ENCODE peak calls at places on chromosomes 5 and 9, in six cellular contexts. E, C, U, S, K and H are unnamed samples.

GRCh38 chr5:134145779-134146581 is 30.8 kb downstream of the SKP1 start:
- DNase-seq in E (peak; percentile 90), C (peak; percentile 73), U (peak; percentile 69), S (peak; percentile 68), K (peak; percentile 84), H (peak; percentile 90)

GRCh38 chr5:25540628-25541027 is 895.9 kb upstream of the CDH10 start:
- DNase-seq in E (no peak), C (no peak), U (no peak), S (no peak), K (no peak), H (no peak)

GRCh38 chr9:136138566-136138965 is 19.9 kb upstream of the TMEM250 start:
- DNase-seq in E (no peak), C (no peak), U (peak; percentile 21), S (no peak), K (peak; percentile 45), H (no peak)

GRCh38 chr5:52784741-52785140 is 3.0 kb upstream of the ITGA1 start:
- DNase-seq in E (no peak), C (no peak), U (no peak), S (no peak), K (no peak), H (peak; percentile 74)

GRCh38 chr9:88310310-88310980 is 77.8 kb upstream of the SPIN1 start:
- DNase-seq in E (no peak), C (no peak), U (no peak), S (no peak), K (no peak), H (no peak)

GRCh38 chr5:65102501-65102825 is 333.7 kb downstream of the CWC27 start:
- DNase-seq in E (no peak), C (no peak), U (peak; percentile 62), S (no peak), K (no peak), H (no peak)

GRCh38 chr5:141779642-141780041 is 97.6 kb upstream of the ARAP3 start:
- DNase-seq in E (peak; percentile 61), C (peak; percentile 37), U (no peak), S (no peak), K (no peak), H (no peak)

GRCh38 chr5:11415751-11416150 is 488.5 kb downstream of the CTNND2 start:
- DNase-seq in E (no peak), C (no peak), U (no peak), S (no peak), K (no peak), H (no peak)

GRCh38 chr5:159021360-159022177 is 78.1 kb downstream of the EBF1 start:
- DNase-seq in E (no peak), C (no peak), U (no peak), S (no peak), K (no peak), H (no peak)

GRCh38 chr9:100573655-100574260 is 4.1 kb upstream of the CAVIN4 start:
- DNase-seq in E (no peak), C (no peak), U (no peak), S (no peak), K (no peak), H (no peak)

GRCh38 chr5:150562832-150563231 is 54.9 kb downstream of the NDST1 start:
- DNase-seq in E (no peak), C (no peak), U (peak; percentile 65), S (no peak), K (peak; percentile 70), H (no peak)

GRCh38 chr5:17379188-17379951 is 118.7 kb upstream of the TAF11L2 start:
- DNase-seq in E (no peak), C (no peak), U (no peak), S (no peak), K (no peak), H (peak; percentile 43)

GRCh38 chr5:34684281-34684979 is 28.3 kb downstream of the RAI14 start:
- DNase-seq in E (no peak), C (no peak), U (peak; percentile 79), S (no peak), K (no peak), H (peak; percentile 36)

GRCh38 chr9:96087669-96088299 is 212.3 kb downstream of the ERCC6L2 start:
- DNase-seq in E (no peak), C (no peak), U (no peak), S (no peak), K (no peak), H (no peak)

GRCh38 chr9:127927457-127928231 is 2.9 kb downstream of the PIP5KL1 start:
- DNase-seq in E (no peak), C (no peak), U (no peak), S (no peak), K (peak; percentile 90), H (no peak)

GRCh38 chr9:137647096-137647709 is 28.4 kb downstream of the EHMT1 start:
- DNase-seq in E (no peak), C (no peak), U (no peak), S (no peak), K (no peak), H (no peak)

GRCh38 chr9:134968011-134968822 is 50.5 kb upstream of the FCN1 start:
- DNase-seq in E (peak; percentile 34), C (no peak), U (no peak), S (no peak), K (no peak), H (no peak)

GRCh38 chr5:138230261-138230660 is 17.1 kb upstream of the CDC23 start:
- DNase-seq in E (no peak), C (peak; percentile 56), U (no peak), S (no peak), K (no peak), H (no peak)

GRCh38 chr5:17604951-17605350 is 968 bp downstream of the TAF11L11 start:
- DNase-seq in E (no peak), C (no peak), U (no peak), S (no peak), K (no peak), H (no peak)

GRCh38 chr5:157197088-157197487 is 16.4 kb downstream of the ITK start:
- DNase-seq in E (no peak), C (no peak), U (no peak), S (no peak), K (no peak), H (no peak)

GRCh38 chr5:65480306-65480865 is 1.3 kb downstream of the ADAMTS6 start:
- DNase-seq in E (peak; percentile 83), C (peak; percentile 75), U (peak; percentile 91), S (peak; percentile 57), K (peak; percentile 81), H (peak; percentile 61)

GRCh38 chr9:86909388-86909787 is 37.9 kb downstream of the GAS1 start:
- DNase-seq in E (no peak), C (no peak), U (no peak), S (no peak), K (no peak), H (no peak)

GRCh38 chr5:67061511-67061910 is 135.1 kb downstream of the CD180 start:
- DNase-seq in E (no peak), C (no peak), U (no peak), S (no peak), K (no peak), H (no peak)

GRCh38 chr9:33445941-33446506 is 1.4 kb downstream of the AQP3 start:
- DNase-seq in E (no peak), C (no peak), U (no peak), S (no peak), K (no peak), H (no peak)
- H3K27ac ChIP-seq in E (no peak overlapping the region), C (no peak overlapping the region), U (no peak overlapping the region), S (no peak overlapping the region), K (peak overlapping the region; percentile 61), H (no peak overlapping the region)

DNA sequence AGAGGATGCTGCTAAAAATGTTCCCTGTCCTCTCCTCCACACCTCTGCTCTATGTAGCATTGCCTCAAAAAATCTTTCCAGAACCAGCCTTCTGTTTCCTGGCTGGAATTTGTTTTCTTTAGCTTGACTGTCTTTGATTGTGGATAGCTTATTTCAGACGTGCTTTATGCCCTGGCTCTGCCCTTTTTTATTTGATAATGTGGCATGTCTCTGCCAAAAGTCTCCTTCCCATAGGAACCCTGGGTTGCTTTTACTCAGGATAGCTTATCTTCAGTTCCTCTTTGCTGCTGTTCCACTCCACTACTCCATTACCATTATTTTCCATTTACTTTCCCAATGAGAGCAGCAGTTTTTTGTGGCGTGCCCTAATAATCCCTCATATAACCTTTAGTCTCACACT is 885 bp upstream of the TMEM252 start:
- DNase-seq in E (no peak), C (no peak), U (no peak), S (no peak), K (no peak), H (no peak)
- H3K27ac ChIP-seq in E (no peak overlapping the region), C (peak overlapping the region; percentile 18), U (no peak overlapping the region), S (no peak overlapping the region), K (peak overlapping the region; percentile 46), H (no peak overlapping the region)

GRCh38 chr5:33441241-33441844 is 578 bp downstream of the TARS1 start:
- DNase-seq in E (no peak), C (no peak), U (no peak), S (peak; percentile 69), K (peak; percentile 42), H (no peak)

GRCh38 chr5:33440482-33441240 is at the start of gene TARS1:
- DNase-seq in E (peak; percentile 98), C (peak; percentile 95), U (peak; percentile 100), S (peak; percentile 98), K (peak; percentile 99), H (peak; percentile 96)

GRCh38 chr5:33444542-33444941 is 3.8 kb downstream of the TARS1 start:
- DNase-seq in E (no peak), C (no peak), U (no peak), S (no peak), K (no peak), H (no peak)

GRCh38 chr5:33438996-33439395 is 1.8 kb upstream of the TARS1 start:
- DNase-seq in E (no peak), C (no peak), U (no peak), S (no peak), K (no peak), H (no peak)

DNA sequence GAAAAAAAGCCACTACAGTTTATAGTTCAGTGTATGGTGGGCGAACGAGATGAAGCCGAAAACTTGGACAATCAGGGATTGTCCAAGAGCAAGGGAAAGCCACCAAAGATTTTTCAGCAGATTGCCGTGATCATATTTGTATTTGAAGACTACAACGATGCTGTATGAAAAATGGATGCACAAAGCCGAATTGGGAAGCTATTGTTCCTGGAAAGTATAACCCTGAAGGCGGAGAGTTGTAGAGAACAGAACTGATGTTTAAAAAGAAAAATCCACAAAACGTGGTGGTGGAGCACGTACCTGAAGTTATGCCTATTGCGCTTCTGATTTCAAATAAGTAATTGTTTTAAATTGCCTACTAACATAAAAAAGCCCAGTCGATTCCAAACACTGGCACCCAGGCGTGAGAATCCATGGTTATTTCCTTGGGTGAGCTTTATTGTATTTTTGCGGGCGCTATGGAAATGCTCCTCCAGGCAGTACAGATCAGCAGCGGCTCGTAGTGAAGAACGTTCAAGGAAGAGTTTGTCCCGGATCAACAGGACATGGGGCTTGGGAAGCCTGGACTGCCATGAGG is 772 bp upstream of the TARS1 start:
- DNase-seq in E (no peak), C (no peak), U (no peak), S (no peak), K (no peak), H (no peak)
- H3K27ac ChIP-seq in E (peak overlapping the region; percentile 83), C (peak overlapping the region; percentile 89), U (peak overlapping the region; percentile 71), S (peak overlapping the region; percentile 94), K (peak overlapping the region; percentile 92), H (peak overlapping the region; percentile 59)

GRCh38 chr5:166013417-166013816 is 2278.0 kb upstream of the WWC1 start:
- DNase-seq in E (no peak), C (no peak), U (no peak), S (no peak), K (no peak), H (no peak)

GRCh38 chr5:166022065-166022464 is 2269.4 kb upstream of the WWC1 start:
- DNase-seq in E (no peak), C (no peak), U (no peak), S (no peak), K (no peak), H (no peak)

GRCh38 chr5:166014256-166014655 is 2277.2 kb upstream of the WWC1 start:
- DNase-seq in E (no peak), C (no peak), U (no peak), S (no peak), K (no peak), H (no peak)

GRCh38 chr5:166018716-166019115 is 2272.7 kb upstream of the WWC1 start:
- DNase-seq in E (no peak), C (no peak), U (no peak), S (no peak), K (no peak), H (no peak)
- H3K27ac ChIP-seq in E (no peak overlapping the region), C (no peak overlapping the region), U (no peak overlapping the region), S (no peak overlapping the region), K (no peak overlapping the region), H (no peak overlapping the region)